ENCODE peak calls at places on chromosomes 12 and 14, in four cellular contexts. One of them, this sample, is unnamed.

GRCh38 chr12:11719678-11720099 is 70.2 kb downstream of the ETV6 start:
- DNase-seq in adrenal gland: peak; percentile 60
- DNase-seq in osteocyte: no peak
- DNase-seq in sciatic nerve: peak; percentile 68
- DNase-seq in this sample: peak; percentile 65

GRCh38 chr12:27333311-27334009 is 824 bp downstream of the BMAL2 start:
- DNase-seq in sciatic nerve: peak; percentile 60
- DNase-seq in adrenal gland: peak; percentile 26
- DNase-seq in osteocyte: no peak
- DNase-seq in this sample: peak; percentile 81

GRCh38 chr12:82963961-82964360 is 277.3 kb downstream of the TMTC2 start:
- DNase-seq in sciatic nerve: no peak
- DNase-seq in adrenal gland: no peak
- DNase-seq in osteocyte: no peak
- DNase-seq in this sample: no peak

GRCh38 chr12:88816201-88816600 is 235.9 kb upstream of the KITLG start:
- DNase-seq in sciatic nerve: no peak
- DNase-seq in osteocyte: no peak
- DNase-seq in adrenal gland: no peak
- DNase-seq in this sample: no peak

GRCh38 chr14:89926709-89927108 is 27.8 kb downstream of the EFCAB11 start:
- DNase-seq in adrenal gland: no peak
- DNase-seq in osteocyte: no peak
- DNase-seq in sciatic nerve: no peak
- DNase-seq in this sample: no peak

GRCh38 chr12:68539615-68539952 is 71.1 kb upstream of the RAP1B start:
- DNase-seq in osteocyte: no peak
- DNase-seq in sciatic nerve: no peak
- DNase-seq in adrenal gland: no peak
- DNase-seq in this sample: no peak

GRCh38 chr12:123143753-123144461 is 7.0 kb downstream of the PITPNM2 start:
- DNase-seq in adrenal gland: no peak
- DNase-seq in sciatic nerve: no peak
- DNase-seq in osteocyte: no peak
- DNase-seq in this sample: no peak

GRCh38 chr14:102935756-102936155 is 13.3 kb downstream of the AMN start:
- DNase-seq in adrenal gland: no peak
- DNase-seq in sciatic nerve: no peak
- DNase-seq in osteocyte: no peak
- DNase-seq in this sample: no peak

GRCh38 chr14:50773632-50774541 is 57.1 kb downstream of the NIN start:
- DNase-seq in osteocyte: no peak
- DNase-seq in adrenal gland: peak; percentile 26
- DNase-seq in sciatic nerve: peak; percentile 76
- DNase-seq in this sample: peak; percentile 10

GRCh38 chr14:105498430-105499255 is 7.6 kb downstream of the TEDC1 start:
- DNase-seq in adrenal gland: no peak
- DNase-seq in sciatic nerve: peak; percentile 69
- DNase-seq in osteocyte: no peak
- DNase-seq in this sample: no peak

GRCh38 chr14:24430682-24431568 is 1.2 kb downstream of the KHNYN start:
- DNase-seq in sciatic nerve: no peak
- DNase-seq in osteocyte: no peak
- DNase-seq in adrenal gland: peak; percentile 65
- DNase-seq in this sample: no peak

GRCh38 chr12:114213055-114213561 is 192.8 kb downstream of the TBX5 start:
- DNase-seq in adrenal gland: no peak
- DNase-seq in osteocyte: no peak
- DNase-seq in sciatic nerve: no peak
- DNase-seq in this sample: peak; percentile 10

GRCh38 chr12:116591608-116592115 is 32.5 kb downstream of the MAP1LC3B2 start:
- DNase-seq in sciatic nerve: no peak
- DNase-seq in osteocyte: no peak
- DNase-seq in adrenal gland: no peak
- DNase-seq in this sample: no peak

GRCh38 chr12:121111684-121112083 is 21.0 kb upstream of the P2RX7 start:
- DNase-seq in osteocyte: no peak
- DNase-seq in adrenal gland: no peak
- DNase-seq in sciatic nerve: no peak
- DNase-seq in this sample: no peak

GRCh38 chr14:82403972-82404371 is 870.3 kb upstream of the SEL1L start:
- DNase-seq in sciatic nerve: no peak
- DNase-seq in adrenal gland: no peak
- DNase-seq in osteocyte: no peak
- DNase-seq in this sample: no peak

GRCh38 chr14:93045211-93045674 is 70.5 kb downstream of the ITPK1 start:
- DNase-seq in sciatic nerve: no peak
- DNase-seq in osteocyte: no peak
- DNase-seq in adrenal gland: no peak
- DNase-seq in this sample: peak; percentile 46

GRCh38 chr12:60197589-60197988 is 601.8 kb downstream of the SLC16A7 start:
- DNase-seq in osteocyte: no peak
- DNase-seq in sciatic nerve: no peak
- DNase-seq in adrenal gland: no peak
- DNase-seq in this sample: no peak

GRCh38 chr14:77026930-77027537 is 1.5 kb downstream of the IRF2BPL start:
- DNase-seq in sciatic nerve: no peak
- DNase-seq in adrenal gland: peak; percentile 52
- DNase-seq in osteocyte: no peak
- DNase-seq in this sample: peak; percentile 65

GRCh38 chr14:30657606-30658163 is 35.6 kb downstream of the SCFD1 start:
- DNase-seq in sciatic nerve: no peak
- DNase-seq in adrenal gland: no peak
- DNase-seq in osteocyte: no peak
- DNase-seq in this sample: no peak

GRCh38 chr12:15546102-15546701 is 223.9 kb downstream of the PTPRO start:
- DNase-seq in osteocyte: no peak
- DNase-seq in adrenal gland: no peak
- DNase-seq in sciatic nerve: no peak
- DNase-seq in this sample: no peak

GRCh38 chr12:95966287-95966870 is 23.2 kb downstream of the AMDHD1 start:
- DNase-seq in osteocyte: no peak
- DNase-seq in sciatic nerve: no peak
- DNase-seq in adrenal gland: no peak
- DNase-seq in this sample: no peak

GRCh38 chr14:99754141-99755067 is 38.8 kb upstream of the EML1 start:
- DNase-seq in sciatic nerve: no peak
- DNase-seq in adrenal gland: peak; percentile 46
- DNase-seq in osteocyte: no peak
- DNase-seq in this sample: peak; percentile 35

GRCh38 chr12:84701966-84702365 is 210.6 kb downstream of the SLC6A15 start:
- DNase-seq in osteocyte: no peak
- DNase-seq in sciatic nerve: no peak
- DNase-seq in adrenal gland: no peak
- DNase-seq in this sample: no peak

This sample was measured in SW480.